ENCODE peak calls at places on chromosomes 16 and 17, in eight cellular contexts. N, B, O, X, W, K, R and G are unnamed samples.

GRCh38 chr17:48545539-48545938 is 630 bp upstream of the HOXB2 start:
- DNase-seq in N (no peak), B (no peak), O (no peak), X (no peak), W (no peak), K (no peak), R (no peak), G (no peak)

GRCh38 chr16:56576585-56577299 is 11.9 kb downstream of the MT4 start:
- DNase-seq in N (peak; percentile 66), B (peak; percentile 6), O (peak; percentile 63), X (peak; percentile 54), W (peak; percentile 38), K (peak; percentile 82), R (peak; percentile 78), G (peak; percentile 20)

GRCh38 chr17:17684901-17685774 is 3.9 kb downstream of the RAI1 start:
- DNase-seq in N (no peak), B (no peak), O (no peak), X (no peak), W (no peak), K (no peak), R (no peak), G (no peak)

GRCh38 chr17:35849469-35850348 is 19.0 kb downstream of the HEATR9 start:
- DNase-seq in N (peak; percentile 12), B (no peak), O (peak; percentile 50), X (peak; percentile 49), W (peak; percentile 65), K (peak; percentile 82), R (no peak), G (peak; percentile 41)

GRCh38 chr16:22322741-22323140 is 25.5 kb downstream of the POLR3E start:
- DNase-seq in N (no peak), B (no peak), O (no peak), X (no peak), W (no peak), K (no peak), R (no peak), G (no peak)

GRCh38 chr17:79627184-79627765 is 16.4 kb upstream of the RBFOX3 start:
- DNase-seq in N (no peak), B (no peak), O (no peak), X (peak; percentile 34), W (no peak), K (peak; percentile 17), R (no peak), G (no peak)

GRCh38 chr16:397736-398332 is 835 bp downstream of the NME4 start:
- DNase-seq in N (peak; percentile 68), B (no peak), O (peak; percentile 80), X (peak; percentile 81), W (peak; percentile 87), K (peak; percentile 92), R (peak; percentile 74), G (peak; percentile 73)

GRCh38 chr16:6066601-6067000 is 969.0 kb upstream of the EEF2KMT start:
- DNase-seq in N (no peak), B (no peak), O (no peak), X (no peak), W (no peak), K (no peak), R (no peak), G (no peak)

GRCh38 chr16:79418588-79418987 is 181.9 kb downstream of the MAF start:
- DNase-seq in N (no peak), B (no peak), O (no peak), X (no peak), W (no peak), K (no peak), R (no peak), G (no peak)

GRCh38 chr17:37708008-37708615 is 36.7 kb downstream of the HNF1B start:
- DNase-seq in N (no peak), B (no peak), O (no peak), X (no peak), W (no peak), K (no peak), R (no peak), G (no peak)

GRCh38 chr17:82065638-82066303 is at the start of gene DUS1L:
- DNase-seq in N (peak; percentile 84), B (no peak), O (peak; percentile 77), X (no peak), W (no peak), K (peak; percentile 72), R (peak; percentile 77), G (peak; percentile 59)

GRCh38 chr16:4500283-4500682 is 24.1 kb downstream of the HMOX2 start:
- DNase-seq in N (no peak), B (no peak), O (no peak), X (no peak), W (peak; percentile 87), K (peak; percentile 79), R (no peak), G (no peak)

GRCh38 chr17:61517843-61518606 is 65.8 kb downstream of the TBX4 start:
- DNase-seq in N (no peak), B (no peak), O (no peak), X (no peak), W (no peak), K (no peak), R (no peak), G (no peak)

GRCh38 chr16:31131841-31132271 is 3.7 kb downstream of the PRSS8 start:
- DNase-seq in N (no peak), B (no peak), O (no peak), X (no peak), W (no peak), K (no peak), R (no peak), G (no peak)

GRCh38 chr16:86578056-86578455 is 293 bp upstream of the FOXL1 start:
- DNase-seq in N (no peak), B (no peak), O (no peak), X (no peak), W (peak; percentile 84), K (no peak), R (no peak), G (no peak)

GRCh38 chr16:29845656-29846055 is 17.4 kb downstream of the CDIPT start:
- DNase-seq in N (no peak), B (no peak), O (no peak), X (no peak), W (no peak), K (no peak), R (no peak), G (no peak)

GRCh38 chr17:80929449-80929848 is 62.2 kb upstream of the CHMP6 start:
- DNase-seq in N (no peak), B (no peak), O (no peak), X (no peak), W (no peak), K (no peak), R (no peak), G (no peak)

GRCh38 chr16:22813946-22814325 is at the start of gene HS3ST2:
- DNase-seq in N (peak; percentile 13), B (no peak), O (peak; percentile 72), X (peak; percentile 43), W (no peak), K (peak; percentile 74), R (peak; percentile 42), G (peak; percentile 42)

GRCh38 chr17:4160294-4160859 is 17.4 kb downstream of the CYB5D2 start:
- DNase-seq in N (no peak), B (no peak), O (no peak), X (no peak), W (no peak), K (no peak), R (no peak), G (no peak)

GRCh38 chr16:73054131-73054496 is 6.2 kb upstream of the ZFHX3 start:
- DNase-seq in N (no peak), B (no peak), O (no peak), X (no peak), W (no peak), K (no peak), R (no peak), G (no peak)
- TF ChIP-seq CTCF in N (no peak), B (no peak), O (no peak), X (no peak), W (no peak), K (no peak), R (no peak), G (no peak)

GRCh38 chr16:68401871-68402747 is 46.2 kb downstream of the SMPD3 start:
- DNase-seq in N (no peak), B (no peak), O (no peak), X (no peak), W (peak; percentile 77), K (no peak), R (no peak), G (no peak)

GRCh38 chr16:68402748-68403040 is 45.6 kb downstream of the SMPD3 start:
- DNase-seq in N (no peak), B (no peak), O (no peak), X (no peak), W (no peak), K (no peak), R (no peak), G (no peak)

GRCh38 chr16:68400924-68401460 is 47.3 kb downstream of the SMPD3 start:
- DNase-seq in N (no peak), B (no peak), O (no peak), X (no peak), W (no peak), K (no peak), R (no peak), G (no peak)

GRCh38 chr16:68399456-68399855 is 48.9 kb downstream of the SMPD3 start:
- DNase-seq in N (no peak), B (no peak), O (no peak), X (no peak), W (no peak), K (no peak), R (no peak), G (no peak)

DNA sequence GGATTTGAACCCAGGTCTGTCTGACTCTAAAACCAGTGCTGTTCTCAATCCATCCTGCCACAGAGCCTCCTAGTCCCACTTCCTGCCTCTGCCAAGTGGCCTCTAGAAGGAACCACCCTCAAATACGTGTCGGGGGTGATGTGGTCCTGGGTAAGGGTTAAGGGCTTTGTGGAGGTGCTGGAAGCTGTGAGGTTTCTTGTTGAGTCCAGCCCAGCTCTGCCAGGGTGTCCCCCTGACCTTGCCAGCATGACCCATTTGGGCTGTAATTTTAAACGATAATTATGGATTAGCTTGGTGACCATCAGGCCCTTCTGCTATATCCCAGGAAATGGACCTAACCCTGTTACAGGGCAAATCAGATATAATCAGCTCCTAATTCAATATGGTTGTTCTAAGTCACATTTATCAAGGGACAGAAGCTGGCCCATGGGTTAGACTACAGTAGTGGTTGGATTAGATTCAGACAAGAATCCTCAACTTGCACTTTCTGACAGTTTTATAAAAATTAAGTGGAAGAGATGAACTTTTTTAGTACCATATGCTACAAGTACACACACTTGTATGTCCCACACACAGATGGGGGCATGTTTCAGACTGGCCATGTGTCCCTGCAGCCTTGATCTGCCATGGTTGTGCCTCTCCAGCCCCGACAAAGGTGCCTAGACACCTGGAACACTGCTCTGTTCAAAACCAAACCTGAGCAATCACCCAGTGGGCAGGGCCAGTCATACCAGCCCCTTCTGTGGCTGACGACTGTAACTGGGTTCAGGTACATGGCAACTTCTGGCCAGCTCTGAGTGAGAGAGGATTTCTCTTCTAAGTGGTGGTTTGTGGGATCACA is 48.0 kb downstream of the SMPD3 start:
- DNase-seq in N (no peak), B (no peak), O (no peak), X (no peak), W (no peak), K (no peak), R (no peak), G (no peak)
- TF ChIP-seq CTCF in N (no peak), B (no peak), O (no peak), X (no peak), W (no peak), K (no peak), R (no peak), G (no peak)

GRCh38 chr16:74700206-74701040 is at the start of gene MLKL:
- DNase-seq in N (peak; percentile 74), B (no peak), O (no peak), X (no peak), W (peak; percentile 38), K (peak; percentile 74), R (peak; percentile 64), G (no peak)
- TF ChIP-seq CTCF in N (peak; percentile 15), B (no peak), O (no peak), X (no peak), W (peak; percentile 48), K (peak; percentile 4), R (peak; percentile 11), G (no peak)

GRCh38 chr16:57667526-57668258 is 414 bp upstream of the ADGRG3 start:
- DNase-seq in N (no peak), B (no peak), O (no peak), X (no peak), W (no peak), K (peak; percentile 82), R (no peak), G (no peak)
- TF ChIP-seq CTCF in N (peak; percentile 35), B (no peak), O (no peak), X (no peak), W (peak; percentile 51), K (no peak), R (peak; percentile 38), G (peak; percentile 25)